ENCODE peak calls at places on chromosomes 13 and 19, in eight cellular contexts. O, V, M, X, J, G, I and T are unnamed samples. For H3K4me1, the result is how much of the 10 kb centered on the place peaks cover.

GRCh38 chr13:80047406-80047805 is 293.5 kb downstream of the SPRY2 start:
- DNase-seq in O (no peak), V (no peak), M (no peak), X (peak), J (no peak), G (no peak), I (peak), T (no peak)

GRCh38 chr13:75368167-75368566 is 113.8 kb downstream of the TBC1D4 start:
- DNase-seq in O (no peak), V (no peak), M (no peak), X (peak), J (no peak), G (peak), I (peak), T (no peak)

GRCh38 chr19:46225558-46226004 is 4.0 kb upstream of the IGFL1 start:
- DNase-seq in O (no peak), V (no peak), M (no peak), X (peak), J (peak), G (no peak), I (no peak), T (peak)

GRCh38 chr13:112137144-112137543 is 70.2 kb downstream of the SOX1 start:
- DNase-seq in O (no peak), V (no peak), M (no peak), X (no peak), J (no peak), G (no peak), I (no peak), T (no peak)

GRCh38 chr19:10503002-10503789 is at the start of gene KEAP1:
- DNase-seq in O (no peak), V (peak), M (no peak), X (no peak), J (peak), G (peak), I (no peak), T (no peak)

GRCh38 chr13:24925318-24926231 is 161.6 kb downstream of the RNF17 start:
- DNase-seq in O (no peak), V (no peak), M (no peak), X (no peak), J (no peak), G (no peak), I (no peak), T (no peak)

GRCh38 chr19:43525836-43526771 is 897 bp downstream of the ETHE1 start:
- DNase-seq in O (no peak), V (no peak), M (peak), X (peak), J (peak), G (peak), I (peak), T (peak)

GRCh38 chr13:42064259-42064658 is 15.8 kb downstream of the DGKH start:
- DNase-seq in O (no peak), V (no peak), M (no peak), X (peak), J (no peak), G (no peak), I (peak), T (no peak)

GRCh38 chr13:74325106-74325505 is 190.9 kb upstream of the KLF12 start:
- DNase-seq in O (no peak), V (peak), M (peak), X (peak), J (no peak), G (peak), I (peak), T (peak)

GRCh38 chr19:12792048-12792852 is 964 bp downstream of the JUNB start:
- DNase-seq in O (no peak), V (peak), M (peak), X (peak), J (peak), G (peak), I (peak), T (peak)

GRCh38 chr19:6227941-6228325 is 51.8 kb downstream of the MLLT1 start:
- DNase-seq in O (no peak), V (no peak), M (no peak), X (no peak), J (no peak), G (peak), I (no peak), T (no peak)

GRCh38 chr19:3818479-3818878 is 32.3 kb upstream of the MATK start:
- DNase-seq in O (no peak), V (no peak), M (no peak), X (peak), J (no peak), G (no peak), I (no peak), T (peak)

GRCh38 chr13:33349314-33349995 is 63.9 kb upstream of the STARD13 start:
- DNase-seq in O (no peak), V (no peak), M (no peak), X (no peak), J (no peak), G (peak), I (no peak), T (no peak)
- H3K4me3 ChIP-seq in O (peak), V (peak), M (peak), X (peak), J (no peak), G (peak), I (peak), T (peak)

GRCh38 chr19:16366433-16367268 is 42.0 kb downstream of the KLF2 start:
- DNase-seq in O (no peak), V (no peak), M (no peak), X (no peak), J (no peak), G (no peak), I (no peak), T (no peak)

GRCh38 chr19:16369664-16370576 is 45.3 kb downstream of the KLF2 start:
- DNase-seq in O (no peak), V (no peak), M (no peak), X (no peak), J (no peak), G (no peak), I (no peak), T (no peak)

GRCh38 chr19:16369306-16369663 is 44.7 kb downstream of the KLF2 start:
- DNase-seq in O (no peak), V (no peak), M (no peak), X (no peak), J (no peak), G (no peak), I (no peak), T (no peak)

GRCh38 chr19:16367269-16367683 is 42.6 kb downstream of the KLF2 start:
- DNase-seq in O (no peak), V (no peak), M (no peak), X (no peak), J (no peak), G (no peak), I (no peak), T (no peak)

GRCh38 chr19:16368385-16369305 is 44.0 kb downstream of the KLF2 start:
- DNase-seq in O (no peak), V (no peak), M (no peak), X (no peak), J (no peak), G (no peak), I (no peak), T (no peak)
- H3K4me1 ChIP-seq in O (under half), V (under half), M (under half), X (under half), J (under half), G (under half), I (under half), T (under half)

GRCh38 chr13:49560270-49561063 is 24.9 kb downstream of the RCBTB1 start:
- DNase-seq in O (no peak), V (no peak), M (peak), X (peak), J (no peak), G (peak), I (peak), T (peak)
- TF ChIP-seq CTCF in O (no peak), V (peak), M (no peak), X (peak), J (peak), G (no peak), I (peak), T (peak)

GRCh38 chr19:55368701-55369563 is 1.3 kb downstream of the IL11 start:
- DNase-seq in O (no peak), V (no peak), M (no peak), X (peak), J (peak), G (no peak), I (peak), T (peak)
- H3K4me3 ChIP-seq in O (peak), V (peak), M (no peak), X (peak), J (peak), G (no peak), I (peak), T (peak)

GRCh38 chr13:113526466-113527220 is 36.1 kb upstream of the DCUN1D2 start:
- DNase-seq in O (no peak), V (no peak), M (no peak), X (no peak), J (no peak), G (peak), I (no peak), T (no peak)

GRCh38 chr13:113528798-113529180 is 38.3 kb upstream of the DCUN1D2 start:
- DNase-seq in O (no peak), V (no peak), M (no peak), X (no peak), J (no peak), G (no peak), I (no peak), T (no peak)

GRCh38 chr13:113527272-113527958 is 36.9 kb upstream of the DCUN1D2 start:
- DNase-seq in O (no peak), V (no peak), M (no peak), X (no peak), J (no peak), G (peak), I (no peak), T (no peak)

GRCh38 chr13:113531041-113531873 is 40.7 kb upstream of the DCUN1D2 start:
- DNase-seq in O (no peak), V (no peak), M (no peak), X (no peak), J (no peak), G (no peak), I (no peak), T (no peak)

DNA sequence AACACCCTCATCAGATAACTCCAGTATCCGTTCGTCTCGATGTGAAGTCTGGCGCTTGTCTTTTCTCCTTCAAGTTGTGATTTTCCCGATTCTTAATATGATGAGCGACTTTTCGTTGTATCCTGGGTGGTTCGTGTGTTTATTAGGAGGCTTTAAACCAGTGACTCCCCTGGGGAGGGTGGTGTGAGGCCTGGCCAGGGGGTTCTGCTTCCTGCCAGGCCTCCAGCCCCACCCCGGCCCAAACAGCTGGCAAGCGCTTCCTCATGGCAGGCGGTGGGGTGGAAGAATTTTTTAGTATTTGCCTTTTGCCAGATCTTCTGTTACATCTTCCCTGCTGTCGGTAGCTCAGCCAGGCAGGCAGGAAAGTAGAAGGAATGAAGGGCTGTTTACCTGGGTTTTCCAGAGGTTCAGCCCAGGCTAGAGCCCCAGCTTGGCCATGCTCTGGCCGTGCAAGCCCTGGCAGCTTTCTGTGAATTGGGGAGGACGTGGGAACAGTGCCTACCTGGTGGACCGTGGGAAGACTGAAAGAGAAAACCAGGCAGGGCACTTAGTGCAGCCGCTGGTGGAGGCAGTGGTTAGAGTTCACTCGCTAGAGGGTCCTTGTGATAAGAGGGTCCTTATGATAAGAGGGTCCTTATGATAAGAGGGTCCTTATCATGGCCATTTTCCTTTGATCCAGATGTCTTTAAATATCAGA is 37.7 kb upstream of the DCUN1D2 start:
- DNase-seq in O (no peak), V (peak), M (no peak), X (no peak), J (no peak), G (peak), I (no peak), T (peak)
- H3K4me1 ChIP-seq in O (under half), V (under half), M (under half), X (under half), J (under half), G (under half), I (under half), T (under half)

DNA sequence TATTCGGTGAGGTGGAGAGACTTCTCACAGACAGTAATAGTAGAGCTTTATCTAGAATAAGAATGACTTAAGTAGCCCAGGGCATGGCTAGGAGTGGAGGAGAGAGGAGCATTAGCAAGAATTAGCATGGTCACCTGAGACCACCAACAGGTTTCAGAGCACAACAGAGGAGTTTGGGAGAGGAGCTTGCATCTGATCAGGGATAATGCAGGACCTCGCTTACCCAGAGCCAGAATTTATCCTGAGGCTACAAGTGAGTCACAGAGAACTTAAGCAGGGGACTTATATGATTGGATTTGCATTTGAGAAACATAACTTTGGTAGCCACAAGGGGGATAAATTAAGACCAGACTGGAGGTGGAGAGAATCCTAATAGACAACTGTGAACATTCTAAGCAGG is 102.1 kb upstream of the FNDC3A start:
- DNase-seq in O (no peak), V (peak), M (no peak), X (peak), J (no peak), G (no peak), I (peak), T (peak)
- TF ChIP-seq CTCF in O (no peak), V (peak), M (no peak), X (no peak), J (no peak), G (no peak), I (peak), T (no peak)

GRCh38 chr13:68927387-68928026 is 1180.1 kb upstream of the ATXN8OS start:
- DNase-seq in O (no peak), V (peak), M (no peak), X (no peak), J (no peak), G (no peak), I (no peak), T (no peak)

GRCh38 chr13:68923995-68924394 is 1183.6 kb upstream of the ATXN8OS start:
- DNase-seq in O (no peak), V (no peak), M (no peak), X (no peak), J (no peak), G (no peak), I (no peak), T (no peak)

GRCh38 chr13:68929055-68929454 is 1178.6 kb upstream of the ATXN8OS start:
- DNase-seq in O (no peak), V (no peak), M (no peak), X (no peak), J (no peak), G (no peak), I (no peak), T (no peak)
- H3K4me3 ChIP-seq in O (no peak), V (no peak), M (no peak), X (no peak), J (no peak), G (no peak), I (no peak), T (no peak)

DNA sequence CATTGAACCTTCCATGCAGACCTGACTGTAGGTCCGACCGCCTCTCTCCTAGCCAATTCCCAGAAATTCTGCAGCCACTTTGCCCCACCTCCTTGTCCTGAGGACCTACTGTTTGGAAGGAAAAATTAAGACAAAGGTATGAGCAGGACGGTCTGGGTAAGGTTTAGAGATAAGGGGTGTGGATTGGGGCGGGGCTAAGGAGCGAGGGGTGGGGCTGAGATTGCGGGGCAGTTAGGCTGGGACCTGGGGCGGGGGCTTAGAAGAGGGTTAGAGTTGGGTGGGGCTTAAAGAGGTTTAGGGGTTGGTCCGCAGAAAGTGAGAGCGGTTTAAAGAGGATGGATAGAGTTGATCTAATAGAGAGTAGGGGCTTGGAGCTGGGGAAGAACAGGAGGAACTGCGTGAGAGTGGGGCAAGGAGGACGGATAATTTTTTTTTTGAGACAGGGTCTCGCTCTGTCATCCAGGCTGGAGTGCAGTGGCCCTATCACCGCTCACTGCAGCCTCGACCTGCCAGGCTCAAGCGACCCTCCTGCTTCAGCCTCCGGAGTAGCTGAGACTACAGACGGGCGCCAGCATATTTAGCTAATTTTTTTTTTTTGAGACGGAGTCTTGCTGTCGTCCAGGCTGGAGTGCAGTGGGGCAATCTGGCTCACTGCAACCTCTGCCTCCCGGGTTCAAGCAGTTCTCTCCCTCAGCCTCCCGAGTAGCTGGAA is 1.7 kb upstream of the ZNF865 start:
- DNase-seq in O (no peak), V (no peak), M (no peak), X (no peak), J (peak), G (no peak), I (no peak), T (no peak)
- H3K4me1 ChIP-seq in O (under half), V (under half), M (under half), X (under half), J (under half), G (under half), I (under half), T (under half)